ENCODE peak calls at places on chromosomes 7 and 10, in eight cellular contexts. U is neural crest cell, L is skeletal muscle cell, O is HS-5, P is mesothelial cell of epicardium, Z is activated gamma-delta T cell treated with Interleukin-2 at 50 U/mL for 16 hours, I is RWPE1, R is fibroblast of mammary gland. D is an unnamed sample.

GRCh38 chr7:28298870-28299484 is 113.3 kb upstream of the CREB5 start:
- DNase-seq in U (peak), L (no peak), O (peak), P (no peak), Z (no peak), I (peak), R (peak), D (peak)

GRCh38 chr10:990808-991207 is 2.6 kb downstream of the GTPBP4 start:
- DNase-seq in U (no peak), L (no peak), O (no peak), P (no peak), Z (no peak), I (no peak), R (no peak), D (no peak)

GRCh38 chr7:80440908-80441307 is 71.0 kb downstream of the GNAT3 start:
- DNase-seq in U (no peak), L (no peak), O (no peak), P (no peak), Z (no peak), I (no peak), R (peak), D (peak)

GRCh38 chr10:21083861-21084260 is 186.8 kb upstream of the NEBL start:
- DNase-seq in U (no peak), L (peak), O (no peak), P (no peak), Z (no peak), I (peak), R (peak), D (no peak)

GRCh38 chr7:128892521-128893250 is 17.8 kb downstream of the KCP start:
- DNase-seq in U (no peak), L (no peak), O (no peak), P (no peak), Z (no peak), I (no peak), R (no peak), D (no peak)

GRCh38 chr10:9545073-9545472 is 1472.6 kb upstream of the CELF2 start:
- DNase-seq in U (no peak), L (no peak), O (no peak), P (no peak), Z (no peak), I (no peak), R (peak), D (no peak)

GRCh38 chr10:43125881-43126731 is 12.1 kb upstream of the CSGALNACT2 start:
- DNase-seq in U (no peak), L (no peak), O (no peak), P (no peak), Z (no peak), I (no peak), R (no peak), D (no peak)

GRCh38 chr7:55144955-55145342 is 126.1 kb downstream of the EGFR start:
- DNase-seq in U (no peak), L (no peak), O (no peak), P (no peak), Z (no peak), I (no peak), R (no peak), D (no peak)

GRCh38 chr10:11881477-11882417 is 58.6 kb downstream of the PROSER2 start:
- DNase-seq in U (no peak), L (no peak), O (peak), P (no peak), Z (no peak), I (peak), R (no peak), D (peak)

GRCh38 chr7:5477723-5478531 is 54.3 kb upstream of the TNRC18 start:
- DNase-seq in U (peak), L (no peak), O (no peak), P (no peak), Z (no peak), I (no peak), R (no peak), D (no peak)

GRCh38 chr10:36023939-36024338 is 381.8 kb upstream of the FZD8 start:
- DNase-seq in U (no peak), L (peak), O (peak), P (no peak), Z (no peak), I (peak), R (peak), D (peak)

GRCh38 chr7:128021361-128021760 is 9.9 kb downstream of the LRRC4 start:
- DNase-seq in U (no peak), L (no peak), O (no peak), P (no peak), Z (no peak), I (peak), R (peak), D (no peak)

GRCh38 chr10:29120216-29120615 is 168.7 kb upstream of the LYZL1 start:
- DNase-seq in U (no peak), L (no peak), O (no peak), P (no peak), Z (no peak), I (peak), R (peak), D (peak)

GRCh38 chr7:24834150-24834798 is 77.0 kb upstream of the GSDME start:
- DNase-seq in U (no peak), L (no peak), O (no peak), P (no peak), Z (no peak), I (no peak), R (no peak), D (no peak)

GRCh38 chr10:103709341-103709920 is 145.9 kb downstream of the SH3PXD2A start:
- DNase-seq in U (no peak), L (no peak), O (peak), P (no peak), Z (no peak), I (peak), R (peak), D (peak)

GRCh38 chr10:52191049-52191448 is 123.0 kb upstream of the DKK1 start:
- DNase-seq in U (no peak), L (no peak), O (no peak), P (no peak), Z (no peak), I (no peak), R (no peak), D (no peak)

GRCh38 chr10:114079421-114079820 is 35.8 kb downstream of the ADRB1 start:
- DNase-seq in U (no peak), L (no peak), O (no peak), P (no peak), Z (no peak), I (no peak), R (no peak), D (no peak)

GRCh38 chr10:49164587-49165188 is 23.5 kb downstream of the TMEM273 start:
- DNase-seq in U (peak), L (no peak), O (no peak), P (no peak), Z (peak), I (no peak), R (peak), D (peak)

GRCh38 chr10:122422266-122422980 is 32.0 kb upstream of the ARMS2 start:
- DNase-seq in U (no peak), L (no peak), O (no peak), P (no peak), Z (peak), I (no peak), R (no peak), D (no peak)

GRCh38 chr7:66380285-66380888 is 175.3 kb downstream of the TPST1 start:
- DNase-seq in U (no peak), L (no peak), O (peak), P (no peak), Z (no peak), I (no peak), R (peak), D (no peak)

GRCh38 chr7:5064391-5065106 is 18.9 kb downstream of the RBAK start:
- DNase-seq in U (no peak), L (no peak), O (no peak), P (no peak), Z (no peak), I (no peak), R (peak), D (peak)

GRCh38 chr7:7745966-7746365 is 27.6 kb upstream of the RPA3 start:
- DNase-seq in U (no peak), L (no peak), O (no peak), P (no peak), Z (no peak), I (no peak), R (no peak), D (no peak)

GRCh38 chr10:112461029-112461887 is 14.2 kb downstream of the VTI1A start:
- DNase-seq in U (no peak), L (peak), O (peak), P (no peak), Z (no peak), I (peak), R (peak), D (peak)

GRCh38 chr7:97298561-97298960 is 181.1 kb downstream of the SDHAF3 start:
- DNase-seq in U (no peak), L (peak), O (peak), P (no peak), Z (no peak), I (no peak), R (peak), D (peak)

GRCh38 chr10:91944880-91945630 is 21.5 kb downstream of the BTAF1 start:
- DNase-seq in U (no peak), L (no peak), O (peak), P (no peak), Z (no peak), I (no peak), R (peak), D (peak)

GRCh38 chr10:71548494-71548846 is 151.8 kb downstream of the CDH23 start:
- DNase-seq in U (peak), L (no peak), O (no peak), P (no peak), Z (no peak), I (peak), R (peak), D (peak)

GRCh38 chr10:119250641-119251314 is 43.4 kb downstream of the GRK5 start:
- DNase-seq in U (no peak), L (peak), O (peak), P (no peak), Z (no peak), I (peak), R (peak), D (peak)

GRCh38 chr7:31443457-31443856 is 70.4 kb upstream of the ITPRID1 start:
- DNase-seq in U (no peak), L (no peak), O (peak), P (no peak), Z (no peak), I (peak), R (peak), D (peak)